ENCODE peak calls at places on chromosome 20, in ten cellular contexts. M is cardiac fibroblast, L is PC-9, I is coronary artery, Q is colonic mucosa, W is astrocyte, P is psoas muscle, O is SK-N-SH, B is AG04450, H is hepatocyte. U is an unnamed sample.
A peak's percentile ranks its signal among the peaks of the same experiment; 100 is the strongest.

GRCh38 chr20:46040902-46041535 is 12.0 kb downstream of the SLC12A5 start:
- DNase-seq in I (no peak), M (peak; percentile 31), Q (peak; percentile 29), B (no peak), L (peak; percentile 42), W (peak; percentile 10), O (no peak), P (no peak), H (peak; percentile 79), U (peak; percentile 25)

GRCh38 chr20:12970372-12970821 is 38.4 kb upstream of the SPTLC3 start:
- DNase-seq in W (peak; percentile 16), H (peak; percentile 60), P (no peak), Q (no peak), M (peak; percentile 71), B (peak; percentile 16), I (no peak), O (no peak), L (no peak), U (peak; percentile 60)

GRCh38 chr20:17339000-17339399 is 112.2 kb downstream of the PCSK2 start:
- DNase-seq in O (no peak), H (no peak), P (no peak), W (no peak), B (no peak), M (no peak), I (no peak), L (no peak), Q (no peak), U (no peak)

GRCh38 chr20:33475381-33476160 is 14.3 kb upstream of the CBFA2T2 start:
- DNase-seq in H (no peak), Q (peak; percentile 44), I (no peak), L (no peak), B (no peak), O (no peak), P (no peak), M (no peak), W (no peak), U (no peak)

GRCh38 chr20:59023616-59024015 is 4.4 kb downstream of the TUBB1 start:
- DNase-seq in I (no peak), Q (no peak), H (no peak), B (no peak), M (no peak), W (no peak), L (no peak), O (no peak), P (no peak), U (no peak)

GRCh38 chr20:37670426-37670825 is 23.4 kb upstream of the CTNNBL1 start:
- DNase-seq in I (no peak), H (no peak), M (no peak), L (no peak), B (no peak), P (peak; percentile 55), W (no peak), Q (no peak), O (peak; percentile 74), U (no peak)

GRCh38 chr20:2701671-2702081 is 9.1 kb downstream of the EBF4 start:
- DNase-seq in H (no peak), W (no peak), M (no peak), P (no peak), L (no peak), I (peak; percentile 22), Q (no peak), B (no peak), O (no peak), U (no peak)

GRCh38 chr20:22333885-22334545 is 250.4 kb downstream of the FOXA2 start:
- DNase-seq in L (peak; percentile 65), I (no peak), P (peak; percentile 35), H (peak; percentile 87), Q (peak; percentile 56), W (peak; percentile 8), O (peak; percentile 65), M (peak; percentile 74), B (peak; percentile 6), U (peak; percentile 66)

GRCh38 chr20:20360464-20360863 is 7.4 kb upstream of the INSM1 start:
- DNase-seq in I (no peak), L (peak; percentile 21), O (peak; percentile 79), Q (peak; percentile 65), H (peak; percentile 82), M (peak; percentile 76), W (peak; percentile 25), P (no peak), B (peak; percentile 43), U (peak; percentile 64)

GRCh38 chr20:61254881-61255589 is 3.0 kb downstream of the CDH4 start:
- DNase-seq in L (no peak), I (no peak), Q (no peak), W (peak; percentile 72), B (no peak), H (no peak), P (no peak), O (no peak), M (peak; percentile 64), U (peak; percentile 43)

GRCh38 chr20:62737971-62738881 is 29.6 kb downstream of the NTSR1 start:
- DNase-seq in B (no peak), P (no peak), I (no peak), H (no peak), O (no peak), W (no peak), M (no peak), Q (no peak), L (no peak), U (no peak)

GRCh38 chr20:60232380-60232779 is 274.2 kb downstream of the CDH26 start:
- DNase-seq in O (no peak), I (no peak), Q (no peak), H (no peak), W (no peak), P (no peak), M (no peak), L (no peak), B (no peak), U (no peak)
- TF ChIP-seq CTCF in O (no peak), I (no peak), Q (no peak), H (no peak), W (no peak), P (no peak), M (no peak), L (no peak), B (no peak), U (no peak)

GRCh38 chr20:50515471-50516106 is 5.4 kb downstream of the PTPN1 start:
- DNase-seq in B (no peak), H (no peak), M (no peak), Q (no peak), L (no peak), O (no peak), I (no peak), P (no peak), W (no peak), U (no peak)

GRCh38 chr20:50516180-50516934 is 6.2 kb downstream of the PTPN1 start:
- DNase-seq in O (no peak), Q (no peak), W (no peak), I (no peak), L (no peak), B (no peak), M (no peak), P (no peak), H (no peak), U (no peak)

GRCh38 chr20:50517817-50518154 is 7.6 kb downstream of the PTPN1 start:
- DNase-seq in L (no peak), M (no peak), Q (no peak), P (no peak), I (no peak), H (no peak), O (no peak), B (no peak), W (no peak), U (no peak)

GRCh38 chr20:50518270-50518721 is 8.1 kb downstream of the PTPN1 start:
- DNase-seq in I (no peak), B (no peak), W (peak; percentile 70), M (peak; percentile 69), P (no peak), O (no peak), Q (no peak), L (no peak), H (no peak), U (peak; percentile 61)

GRCh38 chr20:50516935-50517816 is 7.0 kb downstream of the PTPN1 start:
- DNase-seq in Q (no peak), B (no peak), H (no peak), I (no peak), L (no peak), W (no peak), P (no peak), M (no peak), O (no peak), U (no peak)
- H3K4me3 ChIP-seq in Q (no peak overlapping the region), B (no peak overlapping the region), H (no peak overlapping the region), I (no peak overlapping the region), L (no peak overlapping the region), W (peak overlapping the region; percentile 37), P (no peak overlapping the region), M (no peak overlapping the region), O (no peak overlapping the region), U (no peak overlapping the region)

GRCh38 chr20:4052554-4052953 is 37.2 kb upstream of the RNF24 start:
- DNase-seq in O (no peak), W (no peak), L (no peak), H (no peak), B (no peak), P (no peak), Q (no peak), M (no peak), I (peak; percentile 47), U (peak; percentile 33)

GRCh38 chr20:4053516-4053919 is 38.2 kb upstream of the RNF24 start:
- DNase-seq in P (no peak), Q (no peak), W (peak; percentile 73), O (no peak), L (no peak), I (no peak), B (no peak), H (no peak), M (peak; percentile 72), U (peak; percentile 80)

GRCh38 chr20:4051413-4052138 is 36.2 kb upstream of the RNF24 start:
- DNase-seq in I (no peak), W (no peak), O (no peak), Q (no peak), B (no peak), H (no peak), M (peak; percentile 52), L (no peak), P (no peak), U (peak; percentile 49)

GRCh38 chr20:4052139-4052480 is 36.8 kb upstream of the RNF24 start:
- DNase-seq in L (no peak), W (no peak), Q (no peak), B (no peak), P (no peak), I (no peak), M (no peak), O (no peak), H (no peak), U (no peak)

DNA sequence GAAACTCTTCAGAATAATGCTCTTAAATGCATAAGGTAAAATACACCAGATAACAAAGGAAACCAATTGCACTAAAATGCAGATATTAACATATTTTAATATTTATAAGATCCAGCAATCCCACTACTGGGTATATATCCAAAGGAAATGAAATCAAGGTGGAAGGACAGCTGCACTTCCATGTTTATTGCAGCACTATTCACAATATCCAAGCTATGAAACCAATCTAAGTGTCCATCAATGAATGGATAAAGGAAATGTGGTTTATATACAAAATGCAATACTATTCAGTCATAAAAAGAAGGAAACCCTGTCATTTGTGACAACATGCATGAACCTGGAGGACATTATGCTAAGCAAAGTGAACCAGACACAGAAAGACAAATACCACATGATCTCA is 37.7 kb upstream of the RNF24 start:
- DNase-seq in I (no peak), H (no peak), P (no peak), L (no peak), W (no peak), M (no peak), O (no peak), B (no peak), Q (no peak), U (no peak)
- TF ChIP-seq CTCF in I (no peak), H (no peak), P (no peak), L (no peak), W (no peak), M (no peak), O (no peak), B (no peak), Q (no peak), U (no peak)

GRCh38 chr20:30412972-30413371 is 844.5 kb upstream of the DEFB115 start:
- DNase-seq in I (no peak), M (no peak), O (no peak), Q (no peak), L (no peak), P (no peak), W (no peak), H (no peak), B (no peak), U (no peak)
- H3K4me3 ChIP-seq in I (no peak overlapping the region), M (no peak overlapping the region), O (no peak overlapping the region), Q (no peak overlapping the region), L (no peak overlapping the region), P (no peak overlapping the region), W (no peak overlapping the region), H (no peak overlapping the region), B (no peak overlapping the region), U (no peak overlapping the region)